ENCODE peak calls at places on chromosomes 2 and 18, in seven cellular contexts. W is right cardiac atrium; R is keratinocyte; A is aorta; T is effector memory CD4-positive, alpha-beta T cell; K is psoas muscle; Y is CD8-positive, alpha-beta T cell. N is an unnamed sample. For H3K4me1, the result is how much of the 10 kb centered on the place peaks cover.

GRCh38 chr2:100880730-100881129 is 60.8 kb downstream of the NPAS2 start:
- DNase-seq in K (no peak), R (no peak), W (no peak), Y (no peak), A (no peak), T (no peak), N (no peak)

GRCh38 chr18:78607221-78607620 is 372.4 kb upstream of the SALL3 start:
- DNase-seq in A (no peak), K (no peak), Y (no peak), R (no peak), T (no peak), W (no peak), N (no peak)

GRCh38 chr2:145066151-145066661 is 546.3 kb upstream of the ZEB2 start:
- DNase-seq in Y (no peak), K (no peak), R (no peak), T (no peak), A (no peak), W (peak), N (no peak)

GRCh38 chr2:121200011-121200347 is 85.0 kb downstream of the TFCP2L1 start:
- DNase-seq in A (no peak), T (no peak), K (peak), W (no peak), R (no peak), Y (no peak), N (no peak)

GRCh38 chr2:156340377-156340776 is 7.9 kb upstream of the NR4A2 start:
- DNase-seq in R (no peak), A (no peak), K (no peak), T (no peak), W (no peak), Y (no peak), N (no peak)

GRCh38 chr2:224922142-224922727 is 120.0 kb downstream of the DOCK10 start:
- DNase-seq in Y (no peak), R (no peak), T (no peak), K (no peak), W (no peak), A (no peak), N (peak)

GRCh38 chr2:147108553-147108952 is 736.3 kb upstream of the ACVR2A start:
- DNase-seq in T (no peak), A (no peak), R (no peak), K (no peak), W (no peak), Y (no peak), N (no peak)

GRCh38 chr2:101985101-101985792 is 6.5 kb upstream of the IL1R2 start:
- DNase-seq in R (peak), K (no peak), T (no peak), A (no peak), Y (no peak), W (no peak), N (no peak)

DNA sequence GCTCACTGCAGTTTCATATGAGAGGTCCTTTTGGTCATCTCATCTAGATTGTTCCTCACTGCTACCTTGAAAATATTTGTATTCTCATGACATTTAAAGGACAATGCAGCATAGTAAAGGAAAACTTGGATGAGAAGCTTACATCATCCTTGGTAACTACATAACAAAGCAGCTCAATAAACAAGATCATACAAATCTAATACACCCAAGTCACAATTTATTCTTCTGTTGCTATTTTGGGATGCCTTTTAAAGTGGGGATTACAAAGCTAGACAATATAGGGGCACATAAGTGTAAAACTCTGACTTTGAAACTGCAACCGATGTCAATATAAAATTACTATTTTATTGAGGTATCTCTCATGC is 85.7 kb downstream of the TCF4 start:
- DNase-seq in T (no peak), K (no peak), R (no peak), W (no peak), Y (no peak), A (no peak), N (no peak)
- H3K4me1 ChIP-seq in T (under half), K (under half), R (under half), W (under half), Y (under half), A (under half), N (under half)

GRCh38 chr2:158414538-158414937 is 42.0 kb downstream of the CCDC148 start:
- DNase-seq in W (no peak), A (no peak), R (no peak), K (no peak), T (no peak), Y (no peak), N (no peak)
- H3K4me1 ChIP-seq in W (under half), A (under half), R (under half), K (under half), T (under half), Y (under half), N (under half)

DNA sequence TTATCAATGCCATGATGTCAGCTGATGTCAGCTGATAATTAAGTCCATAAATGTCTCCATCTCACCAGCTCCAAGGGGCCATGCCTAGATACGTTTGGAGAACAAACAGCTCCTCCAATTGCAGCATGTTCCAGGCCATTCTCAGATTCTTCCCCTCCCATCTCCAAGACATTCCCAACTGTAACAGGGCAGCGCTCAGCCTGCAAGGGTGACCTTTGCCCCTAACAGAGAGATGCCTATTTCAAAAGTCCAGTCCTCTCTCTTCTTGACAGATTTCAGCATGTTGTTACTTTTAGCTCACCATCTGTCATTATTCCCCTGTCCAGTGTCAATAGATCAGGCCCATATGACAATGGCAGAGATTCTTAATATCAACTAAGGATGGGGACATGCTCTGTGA is 9.9 kb downstream of the PSD4 start:
- DNase-seq in T (no peak), R (no peak), A (no peak), Y (no peak), W (no peak), K (no peak), N (no peak)
- H3K4me1 ChIP-seq in T (half or more), R (under half), A (under half), Y (half or more), W (under half), K (under half), N (half or more)

GRCh38 chr2:108377411-108377810 is 343 bp upstream of the SULT1C4 start:
- DNase-seq in R (no peak), T (no peak), K (no peak), W (no peak), A (no peak), Y (no peak), N (no peak)

GRCh38 chr2:108382196-108382595 is 4.4 kb downstream of the SULT1C4 start:
- DNase-seq in A (no peak), R (no peak), T (no peak), K (no peak), Y (no peak), W (no peak), N (no peak)

GRCh38 chr2:108376774-108377173 is 980 bp upstream of the SULT1C4 start:
- DNase-seq in W (no peak), Y (no peak), T (no peak), K (no peak), A (no peak), R (no peak), N (no peak)

GRCh38 chr2:108383146-108383830 is 5.5 kb downstream of the SULT1C4 start:
- DNase-seq in W (no peak), K (no peak), A (no peak), Y (no peak), T (no peak), R (no peak), N (no peak)

GRCh38 chr2:108377815-108378630 is at the start of gene SULT1C4:
- DNase-seq in K (peak), A (peak), Y (no peak), R (no peak), T (no peak), W (peak), N (no peak)
- H3K4me1 ChIP-seq in K (under half), A (under half), Y (under half), R (under half), T (under half), W (under half), N (under half)

GRCh38 chr2:207183506-207183905 is 17.8 kb upstream of the KLF7 start:
- DNase-seq in A (no peak), W (no peak), R (no peak), Y (no peak), K (no peak), T (no peak), N (no peak)
- H3K4me1 ChIP-seq in A (under half), W (under half), R (under half), Y (under half), K (under half), T (under half), N (under half)

GRCh38 chr2:112640467-112640799 is 5.3 kb upstream of the SLC20A1 start:
- DNase-seq in R (no peak), T (no peak), A (no peak), K (no peak), Y (no peak), W (no peak), N (no peak)
- H3K4me1 ChIP-seq in R (under half), T (under half), A (under half), K (under half), Y (under half), W (under half), N (under half)

DNA sequence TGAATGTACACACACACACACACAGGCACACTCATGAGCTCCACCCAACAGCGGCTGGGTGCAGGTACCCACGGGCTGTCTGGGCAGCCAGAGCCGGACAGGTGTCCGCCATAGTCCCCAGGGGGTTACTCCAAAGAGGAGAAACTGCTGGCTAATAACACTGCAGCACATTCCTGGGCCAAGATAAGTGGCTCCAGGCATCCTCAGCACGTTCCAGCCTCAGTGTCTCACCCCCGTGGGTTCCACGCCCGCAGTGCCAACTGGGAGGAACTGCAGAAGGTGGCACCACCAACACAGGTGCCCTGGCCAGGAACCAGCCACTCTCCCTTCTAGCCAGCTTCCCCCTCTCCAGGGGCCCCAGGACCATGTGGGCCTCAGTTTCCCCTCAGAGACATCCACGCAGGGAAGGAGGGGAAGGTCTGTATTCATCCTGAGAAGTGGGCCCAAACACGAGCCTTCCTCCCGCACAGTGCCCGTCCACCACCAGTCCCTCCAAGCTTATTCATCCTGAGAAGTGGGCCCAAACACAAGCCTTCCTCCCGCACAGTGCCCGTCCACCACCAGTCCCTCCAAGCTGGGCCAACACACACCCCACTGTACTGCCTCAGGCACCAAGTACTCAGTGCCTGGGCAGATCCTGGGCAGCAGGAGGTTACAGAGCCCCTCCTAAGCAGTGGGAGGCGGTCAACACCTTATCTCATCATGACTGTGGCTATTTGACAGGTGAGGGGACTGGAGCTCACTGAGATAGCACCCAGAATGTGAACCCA is 47.6 kb downstream of the TNS1 start:
- DNase-seq in W (no peak), R (no peak), T (no peak), Y (no peak), K (no peak), A (no peak), N (no peak)
- H3K4me1 ChIP-seq in W (half or more), R (under half), T (under half), Y (under half), K (under half), A (under half), N (under half)

GRCh38 chr2:239323473-239323872 is 77.3 kb downstream of the HDAC4 start:
- DNase-seq in T (no peak), W (no peak), K (no peak), Y (no peak), R (no peak), A (no peak), N (no peak)
- H3K4me1 ChIP-seq in T (under half), W (under half), K (under half), Y (half or more), R (under half), A (under half), N (half or more)

N was measured in CD4-positive, CD25-positive, alpha-beta regulatory T cell.